ENCODE peak calls at places on chromosomes 11 and 22, in four cellular contexts. One of them, this sample, is unnamed.

GRCh38 chr11:27757953-27758352 is 57.7 kb upstream of the BDNF start:
- DNase-seq in GM23338: no peak
- DNase-seq in esophagus squamous epithelium: no peak
- DNase-seq in ascending aorta: no peak
- DNase-seq in this sample: no peak

GRCh38 chr11:64419818-64420485 is 61.0 kb downstream of the RPS6KA4 start:
- DNase-seq in GM23338: no peak
- DNase-seq in esophagus squamous epithelium: no peak
- DNase-seq in ascending aorta: no peak
- DNase-seq in this sample: no peak

GRCh38 chr11:12377824-12378593 is 638 bp downstream of the PARVA start:
- DNase-seq in GM23338: peak; percentile 93
- DNase-seq in esophagus squamous epithelium: no peak
- DNase-seq in ascending aorta: no peak
- DNase-seq in this sample: peak; percentile 46

GRCh38 chr11:44464741-44465140 is 100.7 kb upstream of the CD82 start:
- DNase-seq in GM23338: peak; percentile 62
- DNase-seq in esophagus squamous epithelium: no peak
- DNase-seq in ascending aorta: no peak
- DNase-seq in this sample: no peak

GRCh38 chr11:77198440-77198849 is 70.4 kb downstream of the MYO7A start:
- DNase-seq in GM23338: peak; percentile 87
- DNase-seq in esophagus squamous epithelium: no peak
- DNase-seq in ascending aorta: no peak
- DNase-seq in this sample: peak; percentile 61

GRCh38 chr22:35604671-35605457 is 12.3 kb downstream of the MB start:
- DNase-seq in GM23338: no peak
- DNase-seq in esophagus squamous epithelium: no peak
- DNase-seq in ascending aorta: no peak
- DNase-seq in this sample: peak; percentile 79

GRCh38 chr11:132564120-132564519 is 968.2 kb downstream of the OPCML start:
- DNase-seq in GM23338: no peak
- DNase-seq in esophagus squamous epithelium: no peak
- DNase-seq in ascending aorta: no peak
- DNase-seq in this sample: no peak

GRCh38 chr11:126405374-126405773 is 49.9 kb downstream of the ST3GAL4 start:
- DNase-seq in GM23338: no peak
- DNase-seq in esophagus squamous epithelium: no peak
- DNase-seq in ascending aorta: no peak
- DNase-seq in this sample: no peak

GRCh38 chr22:40684728-40685127 is 5.4 kb downstream of the MCHR1 start:
- DNase-seq in GM23338: peak; percentile 89
- DNase-seq in esophagus squamous epithelium: no peak
- DNase-seq in ascending aorta: no peak
- DNase-seq in this sample: no peak

GRCh38 chr11:65588199-65589054 is 7.2 kb downstream of the KCNK7 start:
- DNase-seq in GM23338: peak; percentile 88
- DNase-seq in esophagus squamous epithelium: no peak
- DNase-seq in ascending aorta: no peak
- DNase-seq in this sample: peak; percentile 50

GRCh38 chr11:65590240-65590738 is 5.3 kb downstream of the KCNK7 start:
- DNase-seq in GM23338: no peak
- DNase-seq in esophagus squamous epithelium: no peak
- DNase-seq in ascending aorta: no peak
- DNase-seq in this sample: peak; percentile 41

GRCh38 chr11:65591939-65592814 is 3.4 kb downstream of the KCNK7 start:
- DNase-seq in GM23338: peak; percentile 90
- DNase-seq in esophagus squamous epithelium: no peak
- DNase-seq in ascending aorta: no peak
- DNase-seq in this sample: no peak

GRCh38 chr11:65586676-65587075 is 8.9 kb downstream of the KCNK7 start:
- DNase-seq in GM23338: peak; percentile 59
- DNase-seq in esophagus squamous epithelium: no peak
- DNase-seq in ascending aorta: no peak
- DNase-seq in this sample: no peak

DNA sequence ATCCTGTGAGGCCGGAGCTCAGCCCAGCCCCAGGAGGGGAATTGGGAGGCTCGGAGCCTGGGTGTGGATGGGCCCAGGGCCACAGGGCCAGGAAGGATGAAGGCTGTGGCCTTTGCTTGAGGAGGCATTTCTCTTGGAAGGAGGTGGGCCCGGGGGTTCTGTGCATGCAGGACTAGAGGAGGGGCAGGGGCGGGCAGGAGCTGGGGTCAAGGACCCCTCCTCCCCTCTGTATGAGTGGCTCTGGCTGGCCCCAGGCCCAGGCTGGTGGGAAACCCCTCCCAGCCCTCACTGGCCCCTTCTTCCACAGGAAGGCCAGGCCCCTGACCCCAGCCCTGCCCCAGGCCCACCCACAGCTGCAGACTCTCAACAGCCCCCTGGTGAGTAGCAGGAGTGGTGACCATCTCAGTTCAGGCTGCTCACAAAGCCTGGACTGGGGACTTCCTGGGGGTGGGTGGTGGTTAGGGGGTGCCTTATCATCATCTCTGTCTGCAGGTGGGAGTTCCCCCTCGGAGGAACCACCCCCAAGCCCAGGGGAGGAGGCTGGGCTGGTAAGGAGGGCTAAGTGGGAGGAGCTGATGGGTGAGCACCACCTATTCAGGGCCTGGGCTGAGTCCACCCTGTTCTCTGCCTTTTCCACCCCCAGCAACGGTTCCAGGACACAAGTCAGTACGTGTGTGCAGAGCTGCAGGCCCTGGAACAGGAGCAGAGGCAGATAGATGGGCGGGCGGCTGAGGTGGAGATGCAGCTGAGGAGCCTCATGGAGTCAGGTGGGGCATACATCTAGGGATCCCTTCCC is 6.0 kb downstream of the KCNK7 start:
- DNase-seq in GM23338: no peak
- DNase-seq in esophagus squamous epithelium: no peak
- DNase-seq in ascending aorta: no peak
- DNase-seq in this sample: no peak
- H3K27me3 ChIP-seq in GM23338: peaks cover 77% of the 10 kb centered on the region
- H3K27me3 ChIP-seq in esophagus squamous epithelium: no peaks in the 10 kb centered on the region
- H3K27me3 ChIP-seq in ascending aorta: no peaks in the 10 kb centered on the region
- H3K27me3 ChIP-seq in this sample: no peaks in the 10 kb centered on the region

GRCh38 chr11:112174789-112175595 is at the start of gene BCO2:
- DNase-seq in GM23338: peak; percentile 74
- DNase-seq in esophagus squamous epithelium: no peak
- DNase-seq in ascending aorta: peak; percentile 43
- DNase-seq in this sample: peak; percentile 86
- H3K4me3 ChIP-seq in GM23338: peak within 1 kb of the TSS; percentile 43
- H3K4me3 ChIP-seq in esophagus squamous epithelium: peak within 1 kb of the TSS; percentile 31
- H3K4me3 ChIP-seq in ascending aorta: peak within 1 kb of the TSS; percentile 44
- H3K4me3 ChIP-seq in this sample: peak within 1 kb of the TSS; percentile 39

GRCh38 chr11:2135648-2136201 is 3.5 kb downstream of the IGF2 start:
- DNase-seq in GM23338: no peak
- DNase-seq in esophagus squamous epithelium: no peak
- DNase-seq in ascending aorta: no peak
- DNase-seq in this sample: peak; percentile 69

GRCh38 chr11:2136209-2136951 is 2.8 kb downstream of the IGF2 start:
- DNase-seq in GM23338: peak; percentile 64
- DNase-seq in esophagus squamous epithelium: no peak
- DNase-seq in ascending aorta: no peak
- DNase-seq in this sample: no peak

GRCh38 chr11:2133481-2134021 is 5.6 kb downstream of the IGF2 start:
- DNase-seq in GM23338: no peak
- DNase-seq in esophagus squamous epithelium: no peak
- DNase-seq in ascending aorta: no peak
- DNase-seq in this sample: peak; percentile 17

GRCh38 chr11:2134022-2135010 is 4.9 kb downstream of the IGF2 start:
- DNase-seq in GM23338: no peak
- DNase-seq in esophagus squamous epithelium: no peak
- DNase-seq in ascending aorta: no peak
- DNase-seq in this sample: peak; percentile 30

GRCh38 chr11:2135018-2135569 is 4.1 kb downstream of the IGF2 start:
- DNase-seq in GM23338: no peak
- DNase-seq in esophagus squamous epithelium: no peak
- DNase-seq in ascending aorta: no peak
- DNase-seq in this sample: peak; percentile 14
- H3K27me3 ChIP-seq in GM23338: peaks cover 46% of the 10 kb centered on the region
- H3K27me3 ChIP-seq in esophagus squamous epithelium: peaks cover 17% of the 10 kb centered on the region
- H3K27me3 ChIP-seq in ascending aorta: peaks cover 26% of the 10 kb centered on the region
- H3K27me3 ChIP-seq in this sample: no peaks in the 10 kb centered on the region

GRCh38 chr11:74739546-74740270 is 8.5 kb upstream of the CHRDL2 start:
- DNase-seq in GM23338: peak; percentile 90
- DNase-seq in esophagus squamous epithelium: no peak
- DNase-seq in ascending aorta: no peak
- DNase-seq in this sample: peak; percentile 66

GRCh38 chr11:74735566-74735965 is 4.3 kb upstream of the CHRDL2 start:
- DNase-seq in GM23338: no peak
- DNase-seq in esophagus squamous epithelium: no peak
- DNase-seq in ascending aorta: no peak
- DNase-seq in this sample: no peak

GRCh38 chr11:74731301-74732094 is at the start of gene CHRDL2:
- DNase-seq in GM23338: peak; percentile 65
- DNase-seq in esophagus squamous epithelium: no peak
- DNase-seq in ascending aorta: no peak
- DNase-seq in this sample: peak; percentile 44

GRCh38 chr11:74730601-74731260 is 495 bp downstream of the CHRDL2 start:
- DNase-seq in GM23338: peak; percentile 64
- DNase-seq in esophagus squamous epithelium: no peak
- DNase-seq in ascending aorta: no peak
- DNase-seq in this sample: no peak

DNA sequence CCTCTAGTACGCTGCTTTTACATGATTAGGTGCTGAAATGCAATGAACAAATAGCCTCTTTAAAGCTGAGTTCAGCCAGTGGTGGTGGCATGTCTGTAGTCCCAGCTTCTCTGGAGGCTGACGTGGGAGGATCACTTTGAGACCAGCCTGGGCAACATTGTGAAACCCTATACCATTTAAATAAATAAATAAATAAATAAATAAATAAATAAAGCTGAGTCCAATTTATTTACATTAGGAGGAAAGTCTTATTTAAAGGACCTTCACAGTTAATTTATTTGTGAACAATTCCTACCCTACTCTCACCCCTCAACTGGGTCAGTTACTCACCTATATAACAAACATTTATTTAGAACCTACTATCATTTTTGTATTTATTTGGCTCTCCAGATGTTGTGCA is 4.8 kb upstream of the CHRDL2 start:
- DNase-seq in GM23338: no peak
- DNase-seq in esophagus squamous epithelium: no peak
- DNase-seq in ascending aorta: no peak
- DNase-seq in this sample: no peak
- H3K4me3 ChIP-seq in GM23338: no peak overlapping the region
- H3K4me3 ChIP-seq in esophagus squamous epithelium: no peak overlapping the region
- H3K4me3 ChIP-seq in ascending aorta: no peak overlapping the region
- H3K4me3 ChIP-seq in this sample: no peak overlapping the region

GRCh38 chr22:50528682-50529415 is 963 bp downstream of the TYMP start:
- DNase-seq in GM23338: peak; percentile 30
- DNase-seq in esophagus squamous epithelium: no peak
- DNase-seq in ascending aorta: no peak
- DNase-seq in this sample: no peak
- H3K27me3 ChIP-seq in GM23338: peaks cover 73% of the 10 kb centered on the region
- H3K27me3 ChIP-seq in esophagus squamous epithelium: no peaks in the 10 kb centered on the region
- H3K27me3 ChIP-seq in ascending aorta: peaks cover 11% of the 10 kb centered on the region
- H3K27me3 ChIP-seq in this sample: peaks cover 47% of the 10 kb centered on the region

DNA sequence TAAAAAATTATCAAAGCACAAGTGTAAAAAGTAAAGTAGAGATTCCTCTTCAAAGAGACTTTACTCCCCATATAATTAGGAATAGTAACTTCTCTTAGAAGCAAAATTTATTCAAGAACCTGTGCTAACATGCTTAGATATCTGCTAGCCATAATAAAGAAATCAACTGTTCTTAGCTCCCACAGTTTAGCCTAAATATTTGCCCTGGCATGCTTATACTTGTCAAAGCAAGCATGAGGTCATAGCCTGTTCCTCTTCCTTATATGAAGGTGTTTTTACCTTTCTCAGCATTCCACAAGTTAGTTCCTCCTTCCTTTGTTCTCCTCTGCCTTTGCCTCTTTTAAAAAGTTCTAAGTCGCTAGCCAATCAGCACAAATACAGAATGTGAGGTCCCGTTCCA is 30.3 kb downstream of the RIC3 start:
- DNase-seq in GM23338: no peak
- DNase-seq in esophagus squamous epithelium: no peak
- DNase-seq in ascending aorta: no peak
- DNase-seq in this sample: no peak
- H3K4me3 ChIP-seq in GM23338: no peak overlapping the region
- H3K4me3 ChIP-seq in esophagus squamous epithelium: peak overlapping the region; percentile 7
- H3K4me3 ChIP-seq in ascending aorta: no peak overlapping the region
- H3K4me3 ChIP-seq in this sample: no peak overlapping the region

This sample was measured in BE2C.